ENCODE peak calls at places on chromosomes 16 and 17, in eight cellular contexts. O is stimulated activated CD8-positive, alpha-beta memory T cell treated with anti-CD3 and anti-CD28 coated beads, Interleukin-7, amount 100 ng/mL, for 24 hours; R is NCI-H446; N is EL; D is GM04504; U is kidney tubule cell; X is KBM-7; Q is effector CD4-positive, alpha-beta T cell. W is an unnamed sample.

GRCh38 chr16:466651-467050 is 41.2 kb downstream of the RAB11FIP3 start:
- DNase-seq in N (no peak), R (no peak), O (no peak), D (no peak), U (no peak), Q (no peak), X (no peak), W (no peak)

GRCh38 chr17:75370288-75370687 is 35.2 kb downstream of the GRB2 start:
- DNase-seq in O (no peak), Q (no peak), D (no peak), N (no peak), R (peak; percentile 41), U (no peak), X (no peak), W (no peak)

GRCh38 chr17:4741544-4741943 is 1.8 kb upstream of the CXCL16 start:
- DNase-seq in X (no peak), R (no peak), U (no peak), D (no peak), Q (no peak), N (no peak), O (no peak), W (no peak)

GRCh38 chr17:69567130-69567529 is 152.6 kb downstream of the MAP2K6 start:
- DNase-seq in N (no peak), U (no peak), X (no peak), O (no peak), Q (no peak), R (no peak), D (no peak), W (no peak)

GRCh38 chr17:80795737-80796136 is 195.9 kb upstream of the CHMP6 start:
- DNase-seq in U (peak; percentile 9), X (no peak), O (no peak), D (no peak), Q (no peak), R (peak; percentile 36), N (no peak), W (no peak)

GRCh38 chr16:30786936-30787612 is at the start of gene ZNF629:
- DNase-seq in Q (no peak), N (peak; percentile 64), U (peak; percentile 69), D (no peak), R (peak; percentile 52), X (peak; percentile 72), O (no peak), W (peak; percentile 31)

GRCh38 chr17:17900615-17901520 is 64.1 kb upstream of the SREBF1 start:
- DNase-seq in N (peak; percentile 99), X (no peak), U (peak; percentile 78), D (peak; percentile 98), R (peak; percentile 58), Q (no peak), O (no peak), W (no peak)

GRCh38 chr16:19923396-19923795 is 38.7 kb upstream of the GPRC5B start:
- DNase-seq in U (no peak), Q (no peak), X (no peak), D (no peak), R (no peak), O (no peak), N (no peak), W (no peak)